ENCODE peak calls at places on chromosomes 13 and 19, in nine cellular contexts. H is A549, X is HL-60, V is GM23338, P is Panc1, U is K562, M is GM12878, Y is HepG2, T is SK-N-SH. B is an unnamed sample.

GRCh38 chr13:90336507-90336906 is 1011.0 kb upstream of the MIR17HG start:
- DNase-seq in H (no peak), X (no peak), V (no peak), P (no peak), U (no peak), M (no peak), Y (no peak), T (no peak), B (no peak)

GRCh38 chr19:15843186-15843585 is 27.7 kb upstream of the OR10H1 start:
- DNase-seq in H (no peak), X (no peak), V (no peak), P (no peak), U (no peak), M (no peak), Y (no peak), T (no peak), B (no peak)

GRCh38 chr19:41816761-41817160 is 20.4 kb downstream of the CEACAM3 start:
- DNase-seq in H (no peak), X (no peak), V (no peak), P (no peak), U (no peak), M (no peak), Y (no peak), T (no peak), B (no peak)

GRCh38 chr13:64718116-64718515 is 2512.0 kb downstream of the PCDH9 start:
- DNase-seq in H (no peak), X (no peak), V (no peak), P (no peak), U (no peak), M (no peak), Y (no peak), T (no peak), B (no peak)

GRCh38 chr13:34346626-34347025 is 528.7 kb downstream of the RFC3 start:
- DNase-seq in H (no peak), X (no peak), V (no peak), P (no peak), U (no peak), M (no peak), Y (no peak), T (no peak), B (no peak)

GRCh38 chr19:41939861-41940442 is 11.7 kb upstream of the ERFL start:
- DNase-seq in H (no peak), X (no peak), V (peak), P (no peak), U (peak), M (no peak), Y (no peak), T (peak), B (no peak)

GRCh38 chr19:3353493-3353892 is 12.9 kb upstream of the NFIC start:
- DNase-seq in H (no peak), X (no peak), V (no peak), P (no peak), U (no peak), M (no peak), Y (no peak), T (no peak), B (no peak)

GRCh38 chr19:18669524-18669817 is 14.0 kb upstream of the CRTC1 start:
- DNase-seq in H (no peak), X (no peak), V (no peak), P (no peak), U (no peak), M (no peak), Y (no peak), T (no peak), B (no peak)

GRCh38 chr13:98370806-98371553 is 193.9 kb upstream of the RNF113B start:
- DNase-seq in H (no peak), X (no peak), V (no peak), P (no peak), U (no peak), M (no peak), Y (no peak), T (no peak), B (no peak)

GRCh38 chr13:51761638-51762350 is 42.2 kb downstream of the DHRS12 start:
- DNase-seq in H (no peak), X (no peak), V (no peak), P (no peak), U (no peak), M (no peak), Y (no peak), T (no peak), B (no peak)

GRCh38 chr13:113493315-113493951 is 2.9 kb upstream of the DCUN1D2 start:
- DNase-seq in H (peak), X (peak), V (no peak), P (peak), U (peak), M (peak), Y (peak), T (no peak), B (peak)

GRCh38 chr13:113849546-113849945 is 14.3 kb downstream of the GAS6 start:
- DNase-seq in H (no peak), X (no peak), V (no peak), P (no peak), U (no peak), M (no peak), Y (no peak), T (no peak), B (no peak)

GRCh38 chr13:113647351-113648217 is 10.4 kb downstream of the ATP4B start:
- DNase-seq in H (peak), X (no peak), V (no peak), P (peak), U (no peak), M (no peak), Y (no peak), T (peak), B (peak)

GRCh38 chr13:22800726-22801401 is 379.9 kb upstream of the SGCG start:
- DNase-seq in H (no peak), X (peak), V (no peak), P (no peak), U (no peak), M (peak), Y (no peak), T (no peak), B (no peak)

GRCh38 chr19:17448190-17448967 is at the start of gene TMEM221:
- DNase-seq in H (peak), X (peak), V (peak), P (no peak), U (peak), M (no peak), Y (no peak), T (peak), B (no peak)

GRCh38 chr19:13652810-13653590 is 111.3 kb upstream of the MRI1 start:
- DNase-seq in H (no peak), X (no peak), V (peak), P (no peak), U (no peak), M (no peak), Y (no peak), T (no peak), B (no peak)

GRCh38 chr19:29530549-29531457 is 5.0 kb downstream of the VSTM2B start:
- DNase-seq in H (no peak), X (no peak), V (peak), P (no peak), U (no peak), M (no peak), Y (no peak), T (no peak), B (no peak)

GRCh38 chr19:917323-918151 is at the start of gene KISS1R:
- DNase-seq in H (peak), X (no peak), V (peak), P (no peak), U (peak), M (no peak), Y (peak), T (peak), B (no peak)

GRCh38 chr13:45207319-45207718 is 6.5 kb upstream of the KCTD4 start:
- DNase-seq in H (no peak), X (no peak), V (no peak), P (no peak), U (no peak), M (no peak), Y (no peak), T (no peak), B (no peak)
- TF ChIP-seq REST in H (no peak), X (no peak), V (no peak), P (no peak), U (no peak), M (no peak), Y (no peak), T (no peak), B (no peak)

DNA sequence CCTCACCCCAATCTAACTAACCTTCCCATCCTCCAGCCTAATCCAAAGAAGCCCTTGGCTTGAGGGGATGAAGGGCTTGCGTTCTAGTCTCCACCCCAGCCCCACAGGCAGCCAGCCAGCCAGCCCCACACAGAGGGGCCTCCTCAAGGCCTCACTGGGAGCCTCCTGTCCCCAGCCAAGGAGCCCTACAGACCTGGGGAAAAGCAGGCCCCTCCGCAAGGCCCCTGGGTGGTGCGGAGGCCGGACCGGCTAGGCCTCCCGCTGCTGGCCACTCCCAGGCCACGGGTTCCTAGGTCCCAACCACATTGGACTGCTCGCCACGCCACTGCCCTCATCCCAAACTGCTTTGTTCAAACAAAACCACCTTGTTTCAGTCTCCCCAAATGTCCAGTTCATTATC is 78.0 kb downstream of the ZIC5 start:
- DNase-seq in H (no peak), X (no peak), V (no peak), P (no peak), U (no peak), M (no peak), Y (no peak), T (no peak), B (no peak)
- TF ChIP-seq REST in H (no peak), X (no peak), V (no peak), P (no peak), U (no peak), M (no peak), Y (no peak), T (no peak), B (no peak)

GRCh38 chr13:36857273-36857672 is 38.3 kb downstream of the RFXAP start:
- DNase-seq in H (no peak), X (no peak), V (no peak), P (no peak), U (no peak), M (no peak), Y (no peak), T (no peak), B (no peak)

GRCh38 chr13:36859259-36859658 is 40.2 kb downstream of the RFXAP start:
- DNase-seq in H (no peak), X (no peak), V (no peak), P (no peak), U (no peak), M (no peak), Y (no peak), T (no peak), B (no peak)

GRCh38 chr13:36862002-36862706 is 43.1 kb downstream of the RFXAP start:
- DNase-seq in H (no peak), X (no peak), V (no peak), P (no peak), U (no peak), M (no peak), Y (no peak), T (no peak), B (no peak)

GRCh38 chr13:36862722-36863121 is 43.7 kb downstream of the RFXAP start:
- DNase-seq in H (no peak), X (no peak), V (no peak), P (no peak), U (no peak), M (no peak), Y (no peak), T (no peak), B (no peak)

GRCh38 chr13:36858285-36858684 is 39.3 kb downstream of the RFXAP start:
- DNase-seq in H (peak), X (peak), V (peak), P (peak), U (peak), M (no peak), Y (peak), T (peak), B (peak)
- TF ChIP-seq REST in H (no peak), X (no peak), V (no peak), P (no peak), U (no peak), M (no peak), Y (no peak), T (no peak), B (no peak)

DNA sequence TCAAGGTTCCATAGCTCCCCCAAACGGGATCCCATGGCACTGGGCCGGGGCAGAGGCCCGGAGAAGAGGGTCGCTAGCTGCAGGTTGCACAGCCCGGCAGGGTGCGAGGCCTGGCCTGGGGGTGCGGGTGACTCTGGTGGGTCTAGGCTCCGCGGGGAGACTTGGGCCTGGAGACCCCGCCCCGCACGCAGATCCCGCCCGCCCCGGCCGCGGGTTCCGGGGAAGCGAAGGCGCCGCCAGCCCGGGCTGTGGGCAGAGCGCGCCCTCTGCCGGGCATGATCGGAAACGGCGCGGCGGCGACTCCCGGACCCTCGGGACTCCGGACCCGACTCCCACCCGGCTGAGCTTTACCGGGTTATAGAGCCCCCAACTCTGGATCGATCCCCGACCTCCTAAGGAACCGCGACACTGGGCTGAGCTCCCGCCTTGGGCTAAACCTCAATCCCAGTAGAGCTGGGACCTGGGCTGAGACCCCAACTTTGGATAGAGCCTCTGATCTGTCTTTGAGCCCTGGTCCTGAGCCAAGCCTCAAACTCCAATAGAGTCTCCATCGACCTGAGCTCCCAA is 3.1 kb upstream of the TNFAIP8L1 start:
- DNase-seq in H (peak), X (peak), V (peak), P (no peak), U (peak), M (no peak), Y (no peak), T (peak), B (no peak)
- TF ChIP-seq REST in H (no peak), X (no peak), V (no peak), P (no peak), U (no peak), M (no peak), Y (no peak), T (no peak), B (no peak)

DNA sequence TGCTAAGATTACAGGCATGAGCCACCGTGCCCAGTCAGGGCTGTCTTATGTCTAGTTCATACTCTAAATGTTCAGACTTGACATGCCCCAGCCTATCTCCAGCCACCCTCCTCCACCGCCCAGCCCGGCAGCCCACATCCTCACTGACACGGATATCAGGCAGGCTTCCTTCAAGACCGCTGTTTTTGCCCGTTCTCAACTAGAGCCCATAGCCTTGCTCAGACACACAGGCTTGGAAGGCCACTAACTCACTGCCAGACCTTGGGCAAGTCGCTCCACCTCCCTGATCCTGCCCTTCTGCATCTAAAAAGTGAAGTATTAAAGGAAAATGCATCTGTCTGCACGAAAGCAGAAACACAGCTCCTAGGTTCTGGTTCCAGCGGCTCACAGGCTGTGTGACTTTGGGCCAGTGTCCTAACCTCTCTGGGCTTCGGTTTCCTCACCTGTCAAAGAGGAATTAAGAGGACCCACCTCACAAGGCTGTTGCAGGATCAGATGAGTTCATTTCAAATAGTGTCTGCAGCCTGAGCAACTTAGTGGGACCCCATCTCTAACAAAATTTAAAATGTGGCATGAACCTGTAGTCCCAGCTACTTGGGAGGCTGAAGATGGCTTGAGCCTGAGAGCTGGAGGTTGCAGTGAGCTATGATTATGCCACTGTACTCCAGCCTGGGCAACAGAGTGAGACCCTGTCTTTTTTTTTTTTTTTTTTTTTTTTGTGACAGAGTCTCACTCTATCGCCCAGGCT is 14.5 kb upstream of the CERS4 start:
- DNase-seq in H (no peak), X (no peak), V (no peak), P (no peak), U (no peak), M (no peak), Y (no peak), T (no peak), B (no peak)
- TF ChIP-seq REST in H (no peak), X (no peak), V (no peak), P (no peak), U (no peak), M (no peak), Y (no peak), T (no peak), B (no peak)

DNA sequence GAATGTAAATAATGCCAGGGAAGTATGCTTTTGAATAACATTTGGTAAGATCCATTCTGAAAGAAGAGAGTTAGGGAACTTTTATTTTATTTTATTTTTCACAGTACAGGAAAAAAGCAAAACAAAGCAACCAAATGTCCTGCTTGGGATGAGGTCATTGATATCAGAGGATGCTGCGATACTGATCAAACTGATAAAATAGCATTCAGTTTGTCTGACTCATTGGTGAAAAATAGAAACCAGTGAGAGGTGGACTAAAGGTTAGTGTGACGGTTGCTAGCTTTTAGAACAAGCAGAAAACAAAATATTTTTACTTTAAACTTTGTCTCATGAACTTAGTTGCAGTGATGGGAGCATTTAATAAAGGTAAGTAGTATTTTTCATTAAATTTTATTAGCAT is 37.2 kb downstream of the ITGBL1 start:
- DNase-seq in H (no peak), X (no peak), V (no peak), P (no peak), U (no peak), M (no peak), Y (no peak), T (no peak), B (no peak)
- TF ChIP-seq REST in H (no peak), X (no peak), V (no peak), P (no peak), U (no peak), M (no peak), Y (no peak), T (no peak), B (no peak)

DNA sequence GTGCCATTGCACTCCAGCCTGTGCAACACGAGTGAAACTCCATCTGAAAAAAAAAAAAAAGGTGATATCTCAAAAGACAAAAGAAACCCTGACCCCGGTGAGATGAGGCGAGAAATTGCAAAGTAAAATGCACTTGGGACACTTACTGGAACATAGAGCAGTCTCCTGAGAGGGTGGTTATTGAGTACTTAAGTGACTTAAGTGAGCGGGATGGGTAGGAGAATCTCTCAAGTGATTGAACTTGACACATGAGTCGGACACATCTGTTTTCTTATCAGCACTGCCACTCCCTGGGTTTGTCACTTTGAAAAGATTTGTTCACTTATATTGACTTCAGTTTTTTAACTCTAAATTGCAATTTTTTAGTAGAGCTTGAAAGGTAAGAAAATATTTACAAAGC is 2.8 kb downstream of the ZNF429 start:
- DNase-seq in H (no peak), X (no peak), V (no peak), P (no peak), U (no peak), M (no peak), Y (no peak), T (no peak), B (no peak)
- TF ChIP-seq REST in H (no peak), X (no peak), V (no peak), P (no peak), U (no peak), M (no peak), Y (no peak), T (no peak), B (no peak)

B was measured in HCT116.